ENCODE peak calls at places on chromosomes 5 and 9, in eight cellular contexts. G is GM03348; Z is PC-9; Q is HTR-8/SVneo; M is CD8-positive, alpha-beta memory T cell; S is NCI-H510A treated with DMSO at 0.1 percent for 48 hours; U is upper lobe of right lung; T is COR-L47. X is an unnamed sample.

GRCh38 chr9:12774861-12775367 is at the start of gene LURAP1L:
- DNase-seq in Q (peak), G (peak), Z (peak), U (no peak), M (no peak), S (peak), T (peak), X (peak)

GRCh38 chr5:100668511-100668910 is 133.3 kb downstream of the FAM174A start:
- DNase-seq in G (no peak), Z (no peak), T (no peak), M (no peak), S (no peak), U (no peak), Q (peak), X (no peak)

GRCh38 chr5:151811593-151812321 is 40.0 kb downstream of the G3BP1 start:
- DNase-seq in T (no peak), Q (no peak), U (no peak), M (no peak), S (no peak), G (peak), Z (no peak), X (no peak)

GRCh38 chr9:87160148-87161107 is 213.1 kb upstream of the GAS1 start:
- DNase-seq in T (no peak), M (no peak), S (no peak), U (no peak), Q (no peak), Z (no peak), G (no peak), X (no peak)

GRCh38 chr5:97192580-97193421 is 9.8 kb upstream of the RIOK2 start:
- DNase-seq in T (peak), G (no peak), Q (no peak), Z (peak), M (no peak), U (no peak), S (no peak), X (peak)

GRCh38 chr5:125227333-125228075 is 481.1 kb upstream of the ZNF608 start:
- DNase-seq in M (no peak), Q (peak), U (no peak), S (no peak), G (peak), T (no peak), Z (no peak), X (no peak)

GRCh38 chr9:20382460-20383071 is 239.7 kb downstream of the MLLT3 start:
- DNase-seq in S (peak), M (no peak), T (no peak), U (no peak), Z (no peak), G (no peak), Q (no peak), X (no peak)

GRCh38 chr9:33159760-33160127 is 7.4 kb downstream of the B4GALT1 start:
- DNase-seq in M (peak), T (no peak), Z (peak), Q (no peak), S (no peak), U (peak), G (peak), X (no peak)

GRCh38 chr9:13268469-13268868 is 11.0 kb downstream of the MPDZ start:
- DNase-seq in Q (peak), Z (no peak), U (no peak), T (no peak), M (no peak), G (no peak), S (no peak), X (no peak)

GRCh38 chr9:70883056-70883455 is 238.4 kb downstream of the TRPM3 start:
- DNase-seq in G (no peak), Q (no peak), M (no peak), Z (no peak), U (no peak), T (no peak), S (no peak), X (no peak)

GRCh38 chr5:157219491-157220271 is 39.0 kb downstream of the ITK start:
- DNase-seq in Q (no peak), Z (no peak), U (no peak), M (no peak), G (peak), S (no peak), T (no peak), X (no peak)

X was measured in NCI-H345.